ENCODE peak calls at places on chromosome 5, in five cellular contexts. Z is foreskin keratinocyte, A is left ventricle myocardium inferior, D is trophoblast cell, P is mesendoderm. B is an unnamed sample. For H3K27me3, the result is how much of the 10 kb centered on the place peaks cover.

GRCh38 chr5:13994606-13995336 is 50.3 kb upstream of the DNAH5 start:
- DNase-seq in D (no peak), A (no peak), Z (no peak), P (no peak), B (no peak)

GRCh38 chr5:5169466-5169865 is 29.3 kb downstream of the ADAMTS16 start:
- DNase-seq in D (no peak), A (no peak), Z (no peak), P (no peak), B (no peak)

GRCh38 chr5:1782385-1783213 is 17.0 kb downstream of the MRPL36 start:
- DNase-seq in D (no peak), Z (no peak), P (no peak), A (no peak), B (no peak)

GRCh38 chr5:139797856-139798510 is 2.4 kb downstream of the PSD2 start:
- DNase-seq in A (no peak), P (no peak), Z (no peak), D (peak), B (no peak)

GRCh38 chr5:144284931-144285330 is 114.3 kb downstream of the KCTD16 start:
- DNase-seq in Z (no peak), A (no peak), P (no peak), D (no peak), B (no peak)

GRCh38 chr5:176389114-176389768 is 690 bp downstream of the HIGD2A start:
- DNase-seq in Z (no peak), D (no peak), P (no peak), A (no peak), B (no peak)

GRCh38 chr5:2006193-2006970 is 123.7 kb upstream of the IRX4 start:
- DNase-seq in A (no peak), Z (no peak), P (no peak), D (no peak), B (no peak)

GRCh38 chr5:57844410-57844809 is 361.8 kb upstream of the ACTBL2 start:
- DNase-seq in D (no peak), P (peak), Z (no peak), A (peak), B (no peak)

GRCh38 chr5:180201051-180201987 is 7.7 kb downstream of the RASGEF1C start:
- DNase-seq in D (peak), P (peak), Z (no peak), A (no peak), B (no peak)

GRCh38 chr5:131795879-131796792 is 681 bp downstream of the FNIP1 start:
- DNase-seq in D (peak), P (peak), A (peak), Z (peak), B (no peak)

GRCh38 chr5:65512170-65512937 is 30.6 kb upstream of the ADAMTS6 start:
- DNase-seq in D (no peak), A (no peak), Z (no peak), P (no peak), B (peak)

GRCh38 chr5:132692632-132692967 is 18.8 kb downstream of the IL4 start:
- DNase-seq in A (no peak), D (no peak), P (no peak), Z (no peak), B (no peak)

GRCh38 chr5:150574818-150575537 is 65.5 kb upstream of the SYNPO start:
- DNase-seq in P (no peak), A (no peak), D (no peak), Z (no peak), B (no peak)

GRCh38 chr5:80191991-80192398 is 63.9 kb downstream of the SERINC5 start:
- DNase-seq in D (no peak), A (peak), Z (no peak), P (peak), B (no peak)

GRCh38 chr5:118095100-118095499 is 893.2 kb downstream of the DTWD2 start:
- DNase-seq in D (no peak), P (peak), A (no peak), Z (no peak), B (peak)

GRCh38 chr5:57724836-57725235 is 242.2 kb upstream of the ACTBL2 start:
- DNase-seq in A (no peak), P (peak), Z (peak), D (no peak), B (no peak)

GRCh38 chr5:173281910-173282309 is 46.3 kb downstream of the STC2 start:
- DNase-seq in A (no peak), D (no peak), Z (no peak), P (peak), B (no peak)

GRCh38 chr5:89694026-89694540 is 715.5 kb downstream of the CETN3 start:
- DNase-seq in D (peak), Z (no peak), A (no peak), P (no peak), B (no peak)

DNA sequence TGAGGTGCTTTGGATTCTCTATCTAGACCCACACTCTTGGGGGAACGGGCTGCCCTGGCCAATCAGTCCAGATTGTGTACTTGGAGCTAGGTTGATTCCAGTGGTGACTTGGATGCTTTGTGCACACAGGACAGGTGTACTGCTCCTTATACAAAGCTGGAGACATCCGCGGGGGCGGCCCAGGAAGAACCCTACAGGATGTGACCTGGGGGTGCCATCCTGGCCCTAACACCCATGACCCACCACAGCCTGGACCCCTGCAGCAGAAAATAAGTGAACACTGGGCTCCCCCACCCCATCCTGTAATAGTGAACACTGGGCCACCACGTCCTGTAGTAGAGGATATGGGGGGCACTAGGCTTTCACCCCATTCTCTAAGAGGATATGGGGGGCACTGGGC is 12.1 kb upstream of the PLEKHG4B start:
- DNase-seq in P (no peak), A (no peak), Z (no peak), D (no peak), B (no peak)
- H3K27me3 ChIP-seq in P (under half), A (half or more), Z (under half), D (under half), B (under half)

GRCh38 chr5:73450041-73450598 is 1.5 kb upstream of the FOXD1 start:
- DNase-seq in P (no peak), A (no peak), D (no peak), Z (no peak), B (no peak)
- H3K27me3 ChIP-seq in P (under half), A (half or more), D (half or more), Z (half or more), B (under half)

GRCh38 chr5:127293373-127293772 is 2.8 kb downstream of the MEGF10 start:
- DNase-seq in P (no peak), A (no peak), Z (no peak), D (no peak), B (no peak)

GRCh38 chr5:127292030-127292735 is 1.6 kb downstream of the MEGF10 start:
- DNase-seq in A (no peak), P (no peak), D (no peak), Z (no peak), B (no peak)

GRCh38 chr5:127290946-127291763 is 559 bp downstream of the MEGF10 start:
- DNase-seq in D (no peak), A (no peak), P (peak), Z (peak), B (no peak)

GRCh38 chr5:127290019-127290945 is at the start of gene MEGF10:
- DNase-seq in A (no peak), P (peak), D (peak), Z (peak), B (no peak)

GRCh38 chr5:127288676-127289075 is 1.9 kb upstream of the MEGF10 start:
- DNase-seq in A (no peak), Z (no peak), P (no peak), D (no peak), B (no peak)
- H3K27me3 ChIP-seq in A (half or more), Z (half or more), P (under half), D (under half), B (under half)

GRCh38 chr5:135038829-135039525 is 4.9 kb upstream of the PITX1 start:
- DNase-seq in Z (no peak), D (no peak), A (no peak), P (no peak), B (no peak)

GRCh38 chr5:135038202-135038828 is 4.3 kb upstream of the PITX1 start:
- DNase-seq in Z (no peak), A (no peak), P (no peak), D (no peak), B (no peak)

GRCh38 chr5:135040331-135041144 is 6.5 kb upstream of the PITX1 start:
- DNase-seq in P (peak), A (no peak), Z (no peak), D (peak), B (no peak)

GRCh38 chr5:135041145-135041587 is 7.1 kb upstream of the PITX1 start:
- DNase-seq in P (no peak), Z (no peak), A (no peak), D (no peak), B (no peak)

DNA sequence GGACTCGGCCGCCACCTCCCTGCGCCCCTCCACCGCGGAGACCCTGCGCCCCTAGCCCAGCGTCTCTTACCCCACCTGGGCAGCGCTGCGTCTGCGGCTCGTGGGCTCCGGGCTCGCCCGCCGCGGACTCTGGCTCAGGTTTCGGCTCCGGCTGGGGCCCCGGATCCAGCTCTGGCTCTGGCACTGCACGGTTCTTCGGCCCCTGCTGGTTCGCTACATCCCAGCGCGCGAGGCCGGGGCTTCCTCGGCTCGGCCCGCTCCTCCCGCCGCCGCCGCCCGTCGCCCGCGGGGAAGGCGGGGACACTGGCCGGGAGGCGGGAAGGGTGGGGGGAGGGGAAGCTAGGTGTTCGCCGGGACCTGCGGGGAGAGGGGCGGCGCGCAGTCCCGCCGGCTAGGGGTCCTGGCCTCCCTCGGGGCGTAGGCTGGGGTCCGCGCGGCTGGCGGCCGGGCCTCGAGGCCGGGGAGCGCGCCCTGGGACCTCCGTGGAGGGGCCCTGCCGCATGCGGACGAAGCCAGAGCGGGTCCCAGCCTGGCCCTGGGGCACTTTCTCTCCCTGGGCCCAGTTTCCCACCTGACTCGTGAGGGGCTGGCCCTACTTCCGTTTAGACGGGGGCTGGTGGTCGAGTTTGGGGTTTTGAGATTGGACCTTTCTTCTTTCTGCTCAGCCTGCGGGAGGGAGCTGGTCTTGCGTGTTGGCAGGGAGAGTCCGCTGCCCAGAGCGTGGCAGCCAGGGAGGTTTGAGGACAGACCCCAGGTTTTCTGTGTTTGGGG is 5.7 kb upstream of the PITX1 start:
- DNase-seq in D (peak), P (no peak), A (no peak), Z (no peak), B (no peak)
- H3K27me3 ChIP-seq in D (half or more), P (half or more), A (half or more), Z (half or more), B (half or more)